ENCODE peak calls at places on chromosomes 16 and 17, in seven cellular contexts. One of them, this sample, is unnamed.

GRCh38 chr17:45092932-45093430 is 31.9 kb downstream of the NMT1 start:
- DNase-seq in NCI-H1105 treated with DMSO at 0.1 percent for 48 hours: no peak
- DNase-seq in NCI-H1092: peak
- DNase-seq in cardiac septum: peak
- DNase-seq in NCI-H1417: no peak
- DNase-seq in NCI-H2171 treated with DMSO at 0.1 percent for 48 hours: no peak
- DNase-seq in C1 segment of cervical spinal cord: peak
- DNase-seq in this sample: no peak

GRCh38 chr17:1769826-1770477 is 8.1 kb downstream of the SERPINF1 start:
- DNase-seq in NCI-H1092: no peak
- DNase-seq in NCI-H1105 treated with DMSO at 0.1 percent for 48 hours: peak
- DNase-seq in NCI-H1417: peak
- DNase-seq in cardiac septum: no peak
- DNase-seq in C1 segment of cervical spinal cord: no peak
- DNase-seq in NCI-H2171 treated with DMSO at 0.1 percent for 48 hours: peak
- DNase-seq in this sample: no peak

GRCh38 chr17:41340934-41341861 is 9.4 kb downstream of the KRT33A start:
- DNase-seq in C1 segment of cervical spinal cord: no peak
- DNase-seq in NCI-H1092: no peak
- DNase-seq in NCI-H1105 treated with DMSO at 0.1 percent for 48 hours: no peak
- DNase-seq in NCI-H2171 treated with DMSO at 0.1 percent for 48 hours: no peak
- DNase-seq in cardiac septum: no peak
- DNase-seq in NCI-H1417: no peak
- DNase-seq in this sample: peak

GRCh38 chr16:11794991-11795886 is 1.8 kb downstream of the ZC3H7A start:
- DNase-seq in NCI-H1092: no peak
- DNase-seq in NCI-H1105 treated with DMSO at 0.1 percent for 48 hours: no peak
- DNase-seq in cardiac septum: no peak
- DNase-seq in NCI-H1417: no peak
- DNase-seq in C1 segment of cervical spinal cord: no peak
- DNase-seq in NCI-H2171 treated with DMSO at 0.1 percent for 48 hours: no peak
- DNase-seq in this sample: no peak

GRCh38 chr16:78298986-78299385 is 199.5 kb downstream of the WWOX start:
- DNase-seq in C1 segment of cervical spinal cord: no peak
- DNase-seq in NCI-H2171 treated with DMSO at 0.1 percent for 48 hours: no peak
- DNase-seq in NCI-H1092: no peak
- DNase-seq in NCI-H1417: no peak
- DNase-seq in NCI-H1105 treated with DMSO at 0.1 percent for 48 hours: no peak
- DNase-seq in cardiac septum: no peak
- DNase-seq in this sample: no peak

GRCh38 chr17:50551433-50551815 is 4.5 kb downstream of the SPATA20 start:
- DNase-seq in NCI-H1417: no peak
- DNase-seq in cardiac septum: no peak
- DNase-seq in C1 segment of cervical spinal cord: no peak
- DNase-seq in NCI-H1092: no peak
- DNase-seq in NCI-H2171 treated with DMSO at 0.1 percent for 48 hours: no peak
- DNase-seq in NCI-H1105 treated with DMSO at 0.1 percent for 48 hours: no peak
- DNase-seq in this sample: no peak

GRCh38 chr16:4360538-4361021 is 9.5 kb upstream of the PAM16 start:
- DNase-seq in cardiac septum: no peak
- DNase-seq in C1 segment of cervical spinal cord: no peak
- DNase-seq in NCI-H1092: no peak
- DNase-seq in NCI-H1105 treated with DMSO at 0.1 percent for 48 hours: no peak
- DNase-seq in NCI-H2171 treated with DMSO at 0.1 percent for 48 hours: no peak
- DNase-seq in NCI-H1417: no peak
- DNase-seq in this sample: no peak

GRCh38 chr17:50955160-50955559 is 89.0 kb upstream of the TOB1 start:
- DNase-seq in NCI-H2171 treated with DMSO at 0.1 percent for 48 hours: no peak
- DNase-seq in C1 segment of cervical spinal cord: no peak
- DNase-seq in cardiac septum: no peak
- DNase-seq in NCI-H1417: no peak
- DNase-seq in NCI-H1105 treated with DMSO at 0.1 percent for 48 hours: no peak
- DNase-seq in NCI-H1092: no peak
- DNase-seq in this sample: no peak

GRCh38 chr17:36849871-36850348 is 87.4 kb upstream of the LHX1 start:
- DNase-seq in NCI-H1092: no peak
- DNase-seq in NCI-H1105 treated with DMSO at 0.1 percent for 48 hours: no peak
- DNase-seq in NCI-H2171 treated with DMSO at 0.1 percent for 48 hours: no peak
- DNase-seq in cardiac septum: no peak
- DNase-seq in C1 segment of cervical spinal cord: no peak
- DNase-seq in NCI-H1417: no peak
- DNase-seq in this sample: no peak

GRCh38 chr17:55897301-55897700 is 146.4 kb downstream of the PCTP start:
- DNase-seq in NCI-H1092: no peak
- DNase-seq in NCI-H2171 treated with DMSO at 0.1 percent for 48 hours: no peak
- DNase-seq in NCI-H1105 treated with DMSO at 0.1 percent for 48 hours: no peak
- DNase-seq in cardiac septum: no peak
- DNase-seq in NCI-H1417: no peak
- DNase-seq in C1 segment of cervical spinal cord: no peak
- DNase-seq in this sample: no peak

GRCh38 chr16:77344306-77344705 is 90.5 kb downstream of the ADAMTS18 start:
- DNase-seq in NCI-H1105 treated with DMSO at 0.1 percent for 48 hours: no peak
- DNase-seq in NCI-H2171 treated with DMSO at 0.1 percent for 48 hours: no peak
- DNase-seq in NCI-H1092: no peak
- DNase-seq in NCI-H1417: no peak
- DNase-seq in C1 segment of cervical spinal cord: no peak
- DNase-seq in cardiac septum: no peak
- DNase-seq in this sample: no peak

This sample was measured in T-helper 1 cell.